ENCODE peak calls at places on chromosomes 11 and 22, in four cellular contexts. One of them, this sample, is unnamed.

GRCh38 chr22:24305260-24305692 is 34.6 kb downstream of the SPECC1L start:
- DNase-seq in HCT116: no peak
- DNase-seq in WTC11: no peak
- DNase-seq in HepG2: no peak
- DNase-seq in this sample: no peak

GRCh38 chr11:66967670-66968425 is 7.3 kb upstream of the C11orf86 start:
- DNase-seq in HCT116: no peak
- DNase-seq in WTC11: no peak
- DNase-seq in HepG2: no peak
- DNase-seq in this sample: no peak

GRCh38 chr11:93143186-93143585 is 54.6 kb downstream of the SLC36A4 start:
- DNase-seq in HCT116: no peak
- DNase-seq in WTC11: no peak
- DNase-seq in HepG2: no peak
- DNase-seq in this sample: no peak

GRCh38 chr22:30277547-30278344 is 11.1 kb upstream of the OSM start:
- DNase-seq in HCT116: no peak
- DNase-seq in WTC11: no peak
- DNase-seq in HepG2: no peak
- DNase-seq in this sample: no peak

GRCh38 chr22:43337385-43337784 is 5.8 kb downstream of the SCUBE1 start:
- DNase-seq in HCT116: no peak
- DNase-seq in WTC11: no peak
- DNase-seq in HepG2: no peak
- DNase-seq in this sample: no peak

GRCh38 chr11:92758216-92758615 is 211.2 kb upstream of the MTNR1B start:
- DNase-seq in HCT116: no peak
- DNase-seq in WTC11: no peak
- DNase-seq in HepG2: no peak
- DNase-seq in this sample: no peak

GRCh38 chr11:114209904-114210303 is 86.3 kb upstream of the NNMT start:
- DNase-seq in HCT116: no peak
- DNase-seq in WTC11: no peak
- DNase-seq in HepG2: peak
- DNase-seq in this sample: no peak

GRCh38 chr22:26828311-26828710 is 170.9 kb downstream of the MIAT start:
- DNase-seq in HCT116: no peak
- DNase-seq in WTC11: no peak
- DNase-seq in HepG2: no peak
- DNase-seq in this sample: no peak

GRCh38 chr11:132744771-132745170 is 787.5 kb downstream of the OPCML start:
- DNase-seq in HCT116: no peak
- DNase-seq in WTC11: no peak
- DNase-seq in HepG2: no peak
- DNase-seq in this sample: no peak

GRCh38 chr11:66115638-66116410 is 45.8 kb downstream of the PACS1 start:
- DNase-seq in HCT116: no peak
- DNase-seq in WTC11: no peak
- DNase-seq in HepG2: peak
- DNase-seq in this sample: no peak

GRCh38 chr11:27158763-27159679 is 118.4 kb downstream of the BBOX1 start:
- DNase-seq in HCT116: peak
- DNase-seq in WTC11: peak
- DNase-seq in HepG2: peak
- DNase-seq in this sample: peak

GRCh38 chr22:36376265-36376664 is 11.5 kb downstream of the MYH9 start:
- DNase-seq in HCT116: no peak
- DNase-seq in WTC11: no peak
- DNase-seq in HepG2: no peak
- DNase-seq in this sample: no peak

GRCh38 chr22:49724893-49725489 is 102.7 kb downstream of the BRD1 start:
- DNase-seq in HCT116: peak
- DNase-seq in WTC11: peak
- DNase-seq in HepG2: peak
- DNase-seq in this sample: peak

GRCh38 chr11:125016413-125016812 is 46.7 kb upstream of the SLC37A2 start:
- DNase-seq in HCT116: no peak
- DNase-seq in WTC11: no peak
- DNase-seq in HepG2: no peak
- DNase-seq in this sample: no peak

GRCh38 chr11:11157201-11157600 is 195.8 kb downstream of the CSNK2A3 start:
- DNase-seq in HCT116: peak
- DNase-seq in WTC11: peak
- DNase-seq in HepG2: peak
- DNase-seq in this sample: peak

GRCh38 chr11:90294526-90294925 is 71.7 kb upstream of the CHORDC1 start:
- DNase-seq in HCT116: no peak
- DNase-seq in WTC11: no peak
- DNase-seq in HepG2: no peak
- DNase-seq in this sample: no peak

GRCh38 chr11:122155765-122156527 is 39.9 kb upstream of the BLID start:
- DNase-seq in HCT116: no peak
- DNase-seq in WTC11: no peak
- DNase-seq in HepG2: no peak
- DNase-seq in this sample: no peak

GRCh38 chr11:113168358-113168757 is 146.0 kb upstream of the TTC12 start:
- DNase-seq in HCT116: no peak
- DNase-seq in WTC11: no peak
- DNase-seq in HepG2: no peak
- DNase-seq in this sample: no peak

DNA sequence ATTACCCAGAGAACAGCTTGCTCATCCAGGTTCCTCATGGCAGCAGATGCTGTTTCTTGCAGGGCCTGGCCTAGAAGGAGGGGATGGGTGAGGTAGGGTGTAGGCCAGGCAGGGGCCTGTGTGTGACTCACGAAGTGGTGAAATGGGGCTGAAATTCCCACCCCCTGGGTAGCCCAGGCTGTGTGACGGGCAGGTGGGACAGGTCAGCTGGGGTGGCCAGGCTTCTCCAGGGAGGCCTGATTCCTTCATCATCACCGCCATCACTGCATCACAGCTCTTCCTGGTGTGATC is 83.2 kb downstream of the CACNA1I start:
- DNase-seq in HCT116: no peak
- DNase-seq in WTC11: no peak
- DNase-seq in HepG2: no peak
- DNase-seq in this sample: no peak
- TF ChIP-seq SP1 in HCT116: no peak
- TF ChIP-seq SP1 in WTC11: no peak
- TF ChIP-seq SP1 in HepG2: no peak
- TF ChIP-seq SP1 in this sample: no peak

GRCh38 chr11:128506999-128507591 is 80.3 kb downstream of the ETS1 start:
- DNase-seq in HCT116: no peak
- DNase-seq in WTC11: no peak
- DNase-seq in HepG2: no peak
- DNase-seq in this sample: no peak
- TF ChIP-seq SP1 in HCT116: peak
- TF ChIP-seq SP1 in WTC11: no peak
- TF ChIP-seq SP1 in HepG2: no peak
- TF ChIP-seq SP1 in this sample: no peak

GRCh38 chr11:73142128-73142377 is at the start of gene FCHSD2:
- DNase-seq in HCT116: no peak
- DNase-seq in WTC11: no peak
- DNase-seq in HepG2: no peak
- DNase-seq in this sample: no peak

GRCh38 chr11:73140213-73141030 is 1.7 kb downstream of the FCHSD2 start:
- DNase-seq in HCT116: no peak
- DNase-seq in WTC11: peak
- DNase-seq in HepG2: no peak
- DNase-seq in this sample: peak

GRCh38 chr11:73139476-73140198 is 2.5 kb downstream of the FCHSD2 start:
- DNase-seq in HCT116: no peak
- DNase-seq in WTC11: no peak
- DNase-seq in HepG2: peak
- DNase-seq in this sample: no peak

GRCh38 chr11:73141309-73142127 is 600 bp downstream of the FCHSD2 start:
- DNase-seq in HCT116: peak
- DNase-seq in WTC11: peak
- DNase-seq in HepG2: peak
- DNase-seq in this sample: no peak

DNA sequence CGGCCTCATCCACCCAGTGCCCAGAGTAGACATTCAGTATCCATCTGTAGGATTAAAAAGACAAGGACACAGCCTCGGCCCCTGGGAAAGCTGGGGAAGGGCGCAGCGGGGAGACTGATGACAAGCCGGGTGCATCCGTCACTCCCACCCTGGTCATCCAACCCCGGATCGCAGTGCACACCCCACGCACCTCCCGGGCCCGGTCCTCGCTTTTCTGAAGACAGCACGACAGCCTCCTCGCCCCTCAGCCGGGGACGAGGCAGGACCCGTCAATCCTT is 1.1 kb downstream of the FCHSD2 start:
- DNase-seq in HCT116: no peak
- DNase-seq in WTC11: no peak
- DNase-seq in HepG2: no peak
- DNase-seq in this sample: peak
- TF ChIP-seq SP1 in HCT116: no peak
- TF ChIP-seq SP1 in WTC11: no peak
- TF ChIP-seq SP1 in HepG2: no peak
- TF ChIP-seq SP1 in this sample: no peak

GRCh38 chr11:8692417-8692816 is 9.8 kb downstream of the RPL27A start:
- DNase-seq in HCT116: no peak
- DNase-seq in WTC11: no peak
- DNase-seq in HepG2: no peak
- DNase-seq in this sample: no peak
- TF ChIP-seq SP1 in HCT116: no peak
- TF ChIP-seq SP1 in WTC11: no peak
- TF ChIP-seq SP1 in HepG2: no peak
- TF ChIP-seq SP1 in this sample: no peak

GRCh38 chr11:71155846-71156245 is 96.5 kb downstream of the SHANK2 start:
- DNase-seq in HCT116: no peak
- DNase-seq in WTC11: no peak
- DNase-seq in HepG2: no peak
- DNase-seq in this sample: no peak
- TF ChIP-seq SP1 in HCT116: no peak
- TF ChIP-seq SP1 in WTC11: no peak
- TF ChIP-seq SP1 in HepG2: no peak
- TF ChIP-seq SP1 in this sample: no peak

DNA sequence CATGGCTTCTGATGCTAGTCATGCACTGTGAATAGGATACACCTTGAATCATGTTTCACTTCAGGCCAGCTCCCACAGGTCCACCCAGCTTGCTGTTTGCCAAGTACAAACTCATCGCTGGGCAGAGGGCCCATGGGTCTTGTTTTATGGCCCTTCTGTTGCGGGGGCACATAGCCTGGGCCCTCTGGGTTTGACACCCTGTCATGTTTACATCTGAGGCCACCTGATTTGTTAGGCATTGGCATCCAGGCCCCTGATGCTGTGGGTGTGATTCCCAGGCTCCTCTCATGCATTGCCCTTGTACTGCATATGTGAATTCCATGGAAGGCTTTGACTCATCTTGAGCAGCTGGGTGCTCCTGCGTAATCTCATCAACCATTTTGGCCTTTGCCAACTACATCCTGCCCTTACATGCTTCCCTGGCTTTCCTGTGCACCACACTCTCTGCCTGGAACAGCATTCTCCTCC is 32.6 kb downstream of the PPFIBP2 start:
- DNase-seq in HCT116: no peak
- DNase-seq in WTC11: no peak
- DNase-seq in HepG2: no peak
- DNase-seq in this sample: no peak
- TF ChIP-seq SP1 in HCT116: no peak
- TF ChIP-seq SP1 in WTC11: no peak
- TF ChIP-seq SP1 in HepG2: no peak
- TF ChIP-seq SP1 in this sample: no peak

DNA sequence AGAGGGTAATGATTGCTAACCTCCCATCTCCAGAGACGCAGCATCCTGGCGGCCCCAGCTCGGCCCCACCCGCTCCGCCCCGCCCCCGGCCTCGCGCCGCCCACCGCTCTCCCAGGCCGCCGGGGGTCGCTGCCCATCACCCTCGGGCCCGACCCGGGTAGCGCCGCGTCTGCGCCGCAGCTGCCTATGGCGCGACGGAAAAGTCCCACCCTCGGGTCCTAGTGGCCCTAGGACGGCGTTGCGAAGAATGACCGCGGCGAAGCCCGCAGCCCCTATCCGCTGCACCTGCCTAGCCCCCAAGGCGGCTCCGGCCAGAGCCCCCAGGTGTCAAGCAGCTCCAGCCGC is 457 bp downstream of the CPSF7 start:
- DNase-seq in HCT116: peak
- DNase-seq in WTC11: peak
- DNase-seq in HepG2: peak
- DNase-seq in this sample: peak
- TF ChIP-seq SP1 in HCT116: no peak
- TF ChIP-seq SP1 in WTC11: no peak
- TF ChIP-seq SP1 in HepG2: no peak
- TF ChIP-seq SP1 in this sample: no peak

This sample was measured in K562.